ENCODE peak calls at places on chromosomes 16 and 17, in ten cellular contexts. M, E, P, H, U, V, Q, B, D and T are unnamed samples.

GRCh38 chr16:58114827-58115825 is 14.1 kb downstream of the CFAP20 start:
- DNase-seq in M (no peak), E (no peak), P (peak), H (no peak), U (no peak), V (no peak), Q (no peak), B (no peak), D (no peak), T (no peak)

GRCh38 chr16:72769876-72770275 is 278.1 kb downstream of the ZFHX3 start:
- DNase-seq in M (no peak), E (no peak), P (no peak), H (no peak), U (no peak), V (no peak), Q (peak), B (no peak), D (no peak), T (no peak)

GRCh38 chr16:23899869-23900268 is 64.1 kb downstream of the PRKCB start:
- DNase-seq in M (no peak), E (no peak), P (no peak), H (no peak), U (no peak), V (no peak), Q (no peak), B (no peak), D (no peak), T (no peak)

GRCh38 chr16:85310868-85311585 is 198.8 kb upstream of the CIBAR2 start:
- DNase-seq in M (no peak), E (no peak), P (no peak), H (no peak), U (no peak), V (no peak), Q (no peak), B (no peak), D (no peak), T (peak)

GRCh38 chr16:14302031-14302398 is 230.9 kb downstream of the MRTFB start:
- DNase-seq in M (no peak), E (no peak), P (no peak), H (peak), U (peak), V (peak), Q (peak), B (no peak), D (peak), T (peak)

GRCh38 chr17:82305727-82306300 is 11.6 kb downstream of the CD7 start:
- DNase-seq in M (no peak), E (no peak), P (no peak), H (no peak), U (no peak), V (no peak), Q (no peak), B (no peak), D (no peak), T (no peak)

GRCh38 chr17:7133424-7133823 is 18.8 kb upstream of the ASGR2 start:
- DNase-seq in M (no peak), E (peak), P (no peak), H (peak), U (no peak), V (peak), Q (peak), B (no peak), D (peak), T (peak)

GRCh38 chr16:2775765-2776499 is 1.1 kb downstream of the ELOB start:
- DNase-seq in M (no peak), E (no peak), P (no peak), H (no peak), U (no peak), V (no peak), Q (no peak), B (no peak), D (peak), T (no peak)

GRCh38 chr17:55463600-55463999 is 42.0 kb upstream of the MMD start:
- DNase-seq in M (no peak), E (no peak), P (no peak), H (no peak), U (no peak), V (no peak), Q (no peak), B (no peak), D (no peak), T (peak)

GRCh38 chr17:77444653-77445029 is 303.9 kb downstream of the SEC14L1 start:
- DNase-seq in M (no peak), E (no peak), P (no peak), H (peak), U (no peak), V (no peak), Q (no peak), B (no peak), D (no peak), T (peak)

GRCh38 chr17:58534331-58534730 is 19.9 kb upstream of the MTMR4 start:
- DNase-seq in M (no peak), E (no peak), P (no peak), H (no peak), U (no peak), V (no peak), Q (no peak), B (no peak), D (no peak), T (no peak)

GRCh38 chr16:8859913-8860881 is 8.6 kb downstream of the CARHSP1 start:
- DNase-seq in M (no peak), E (no peak), P (peak), H (no peak), U (no peak), V (no peak), Q (peak), B (no peak), D (peak), T (no peak)

GRCh38 chr16:86411878-86412277 is 98.4 kb upstream of the FOXF1 start:
- DNase-seq in M (no peak), E (no peak), P (no peak), H (no peak), U (no peak), V (no peak), Q (no peak), B (no peak), D (no peak), T (no peak)

GRCh38 chr17:55295411-55296170 is 30.8 kb downstream of the HLF start:
- DNase-seq in M (peak), E (peak), P (peak), H (peak), U (peak), V (peak), Q (peak), B (no peak), D (no peak), T (peak)

GRCh38 chr16:72962347-72962746 is 85.6 kb downstream of the ZFHX3 start:
- DNase-seq in M (no peak), E (no peak), P (no peak), H (no peak), U (no peak), V (no peak), Q (no peak), B (no peak), D (no peak), T (no peak)

GRCh38 chr17:58156839-58157803 is 8.9 kb downstream of the OR4D1 start:
- DNase-seq in M (peak), E (peak), P (no peak), H (peak), U (peak), V (peak), Q (no peak), B (no peak), D (peak), T (no peak)

GRCh38 chr17:14381606-14382005 is 80.7 kb downstream of the HS3ST3B1 start:
- DNase-seq in M (no peak), E (no peak), P (no peak), H (no peak), U (no peak), V (no peak), Q (no peak), B (no peak), D (no peak), T (no peak)

GRCh38 chr16:87832137-87832527 is 37.2 kb downstream of the SLC7A5 start:
- DNase-seq in M (no peak), E (no peak), P (no peak), H (no peak), U (no peak), V (no peak), Q (no peak), B (no peak), D (no peak), T (no peak)

GRCh38 chr17:69423450-69423849 is 9.0 kb downstream of the MAP2K6 start:
- DNase-seq in M (no peak), E (no peak), P (no peak), H (no peak), U (no peak), V (no peak), Q (peak), B (no peak), D (no peak), T (no peak)

GRCh38 chr16:50989047-50989446 is 162.0 kb downstream of the SALL1 start:
- DNase-seq in M (no peak), E (no peak), P (no peak), H (no peak), U (no peak), V (no peak), Q (no peak), B (no peak), D (no peak), T (peak)

GRCh38 chr17:76432712-76433336 is 20.1 kb downstream of the UBE2O start:
- DNase-seq in M (no peak), E (no peak), P (peak), H (no peak), U (no peak), V (peak), Q (peak), B (no peak), D (no peak), T (peak)

GRCh38 chr17:82283208-82283749 is 9.8 kb upstream of the CSNK1D start:
- DNase-seq in M (no peak), E (no peak), P (peak), H (no peak), U (no peak), V (no peak), Q (peak), B (no peak), D (no peak), T (no peak)

GRCh38 chr17:57669671-57670529 is 75.2 kb downstream of the CCDC182 start:
- DNase-seq in M (no peak), E (no peak), P (no peak), H (no peak), U (no peak), V (no peak), Q (no peak), B (no peak), D (peak), T (no peak)

GRCh38 chr16:84700518-84701277 is 898 bp downstream of the USP10 start:
- DNase-seq in M (peak), E (no peak), P (peak), H (no peak), U (no peak), V (peak), Q (peak), B (peak), D (no peak), T (peak)